ENCODE peak calls at places on chromosomes 7 and 10, in six cellular contexts. W, S, B, L, N and A are unnamed samples.

GRCh38 chr7:41916450-41916927 is 213.6 kb upstream of the INHBA start:
- DNase-seq in S (no peak), W (no peak), B (no peak), L (no peak), N (peak), A (no peak)

GRCh38 chr10:96910488-96911395 is 78.6 kb downstream of the LCOR start:
- DNase-seq in W (no peak), L (no peak), N (no peak), S (no peak), B (peak), A (no peak)

GRCh38 chr7:27600247-27600646 is 62.4 kb downstream of the HIBADH start:
- DNase-seq in L (no peak), N (no peak), B (no peak), S (no peak), W (no peak), A (no peak)

GRCh38 chr10:33310853-33311252 is 23.6 kb downstream of the NRP1 start:
- DNase-seq in N (no peak), W (no peak), L (no peak), B (no peak), S (no peak), A (no peak)

GRCh38 chr7:23055582-23056178 is 41.8 kb upstream of the HYCC1 start:
- DNase-seq in W (no peak), B (peak), S (no peak), N (peak), L (peak), A (no peak)

GRCh38 chr10:80136134-80136571 is 3.6 kb downstream of the PLAC9 start:
- DNase-seq in B (no peak), L (no peak), S (peak), W (peak), N (no peak), A (peak)

GRCh38 chr7:129390314-129390713 is 43.9 kb upstream of the STRIP2 start:
- DNase-seq in N (no peak), W (no peak), S (no peak), L (no peak), B (no peak), A (no peak)

GRCh38 chr7:76356823-76357222 is 2.0 kb downstream of the YWHAG start:
- DNase-seq in L (peak), N (peak), W (no peak), B (no peak), S (no peak), A (no peak)

GRCh38 chr10:1454428-1454827 is 282.9 kb downstream of the ADARB2 start:
- DNase-seq in B (no peak), W (no peak), N (no peak), S (no peak), L (no peak), A (no peak)

GRCh38 chr7:46802460-46802972 is 779.4 kb downstream of the TNS3 start:
- DNase-seq in N (no peak), B (no peak), L (no peak), W (no peak), S (no peak), A (no peak)

GRCh38 chr10:67539312-67539711 is 156.7 kb downstream of the CTNNA3 start:
- DNase-seq in B (no peak), S (no peak), N (no peak), L (no peak), W (no peak), A (no peak)

GRCh38 chr7:107660381-107661080 is at the start of gene SLC26A4:
- DNase-seq in S (no peak), W (no peak), L (no peak), B (no peak), N (no peak), A (peak)

GRCh38 chr7:111439977-111440376 is 122.3 kb downstream of the IMMP2L start:
- DNase-seq in S (no peak), L (no peak), B (no peak), W (no peak), N (no peak), A (no peak)

GRCh38 chr10:11224792-11225448 is 207.2 kb downstream of the CELF2 start:
- DNase-seq in S (no peak), L (no peak), B (no peak), W (no peak), N (no peak), A (no peak)
- H3K4me3 ChIP-seq in S (no peak), L (no peak), B (no peak), W (no peak), N (no peak), A (no peak)

GRCh38 chr7:1411414-1411813 is 47.9 kb downstream of the MICALL2 start:
- DNase-seq in W (no peak), B (no peak), S (no peak), L (no peak), N (no peak), A (no peak)
- H3K4me3 ChIP-seq in W (no peak), B (no peak), S (no peak), L (no peak), N (no peak), A (no peak)

GRCh38 chr10:84337199-84337598 is 8.8 kb downstream of the CCSER2 start:
- DNase-seq in B (no peak), S (no peak), W (no peak), L (no peak), N (peak), A (no peak)
- H3K4me3 ChIP-seq in B (no peak), S (no peak), W (no peak), L (no peak), N (no peak), A (no peak)

GRCh38 chr10:5711637-5712036 is 27.0 kb downstream of the TASOR2 start:
- DNase-seq in N (no peak), B (no peak), W (no peak), S (no peak), L (no peak), A (no peak)

GRCh38 chr10:5709865-5710264 is 25.2 kb downstream of the TASOR2 start:
- DNase-seq in N (no peak), W (no peak), B (no peak), S (no peak), L (no peak), A (no peak)

GRCh38 chr10:5708356-5708755 is 23.7 kb downstream of the TASOR2 start:
- DNase-seq in N (no peak), L (no peak), B (no peak), S (no peak), W (no peak), A (no peak)

GRCh38 chr10:5710854-5711253 is 26.2 kb downstream of the TASOR2 start:
- DNase-seq in B (no peak), L (no peak), N (no peak), W (no peak), S (no peak), A (no peak)
- H3K4me3 ChIP-seq in B (no peak), L (peak), N (no peak), W (peak), S (peak), A (no peak)

GRCh38 chr10:5449823-5450222 is 37.5 kb downstream of the NET1 start:
- DNase-seq in W (no peak), S (no peak), N (peak), L (no peak), B (no peak), A (no peak)
- H3K4me3 ChIP-seq in W (peak), S (peak), N (peak), L (peak), B (no peak), A (peak)

GRCh38 chr10:104322416-104322782 is 15.9 kb downstream of the ITPRIP start:
- DNase-seq in W (no peak), S (peak), L (peak), N (no peak), B (no peak), A (no peak)

GRCh38 chr10:104324931-104325330 is 13.3 kb downstream of the ITPRIP start:
- DNase-seq in N (no peak), L (no peak), W (no peak), B (no peak), S (no peak), A (no peak)

GRCh38 chr10:104325436-104326430 is 12.5 kb downstream of the ITPRIP start:
- DNase-seq in W (no peak), B (no peak), S (peak), L (no peak), N (no peak), A (no peak)

GRCh38 chr10:104323085-104323484 is 15.2 kb downstream of the ITPRIP start:
- DNase-seq in N (no peak), B (no peak), S (no peak), W (no peak), L (no peak), A (no peak)

DNA sequence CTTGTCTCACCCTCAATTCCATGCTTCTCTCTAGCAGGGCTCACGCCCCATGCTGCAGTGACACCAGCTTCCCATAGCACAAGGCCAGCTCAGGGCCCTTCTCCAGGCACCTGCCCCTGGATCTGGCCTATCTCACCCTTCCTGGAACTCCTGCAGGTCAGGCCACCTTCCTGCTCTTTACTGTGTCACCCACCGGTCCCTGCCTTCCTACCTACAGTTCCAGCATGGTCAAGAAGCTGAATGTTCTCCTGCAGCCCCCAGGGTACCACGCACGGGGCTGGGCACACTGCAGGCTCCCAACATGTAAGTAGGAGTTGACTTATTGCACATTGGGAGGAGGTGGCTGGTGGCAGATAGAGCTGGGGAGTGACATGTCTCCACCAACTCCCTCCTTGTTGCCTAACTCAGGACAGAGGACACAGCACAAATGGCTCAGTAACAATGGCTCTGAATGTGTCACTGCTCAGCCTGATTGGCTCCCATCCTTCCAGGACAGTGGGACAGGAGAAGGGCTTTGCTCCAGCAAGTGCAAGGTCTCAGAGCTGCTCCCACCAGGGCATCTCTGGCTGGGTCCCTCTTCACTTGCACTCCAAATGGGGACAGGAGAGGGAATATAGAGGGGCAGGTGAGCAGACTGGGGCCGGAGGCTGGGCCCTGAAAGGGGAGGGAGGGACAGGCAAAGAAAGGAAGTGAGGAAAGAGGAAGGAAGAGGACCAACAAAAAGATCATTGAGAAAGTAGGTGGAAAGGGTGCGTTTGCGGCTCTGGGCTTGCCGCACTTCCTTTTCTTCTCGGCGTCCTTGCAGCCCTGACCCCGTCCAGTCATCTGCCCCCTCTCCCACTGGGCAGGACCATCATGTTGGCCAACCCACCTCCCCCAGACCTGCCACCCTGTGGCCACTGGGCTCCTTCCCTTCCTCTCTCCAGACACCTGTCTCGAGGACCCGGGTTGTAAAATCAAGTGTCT is 14.3 kb downstream of the ITPRIP start:
- DNase-seq in B (no peak), N (no peak), L (no peak), S (peak), W (no peak), A (peak)
- H3K4me3 ChIP-seq in B (no peak), N (no peak), L (no peak), S (no peak), W (no peak), A (no peak)